ENCODE peak calls at places on chromosomes 13 and 19, in ten cellular contexts. I is breast epithelium, S is sigmoid colon, F is transverse colon, H is HepG2, B is spleen, Z is GM12878, V is upper lobe of left lung, Y is esophagus muscularis mucosa, G is endothelial cell of umbilical vein. D is an unnamed sample.

GRCh38 chr13:48504606-48505369 is 28.1 kb downstream of the RCBTB2 start:
- DNase-seq in S (no peak), F (no peak), Y (no peak), Z (no peak), B (no peak), H (no peak), G (no peak), I (no peak), V (no peak), D (no peak)

GRCh38 chr13:94162289-94162688 is 317.2 kb downstream of the DCT start:
- DNase-seq in Y (no peak), F (no peak), I (no peak), H (no peak), Z (no peak), B (no peak), G (no peak), V (no peak), S (no peak), D (no peak)

GRCh38 chr19:3372413-3372812 is 6.0 kb downstream of the NFIC start:
- DNase-seq in Y (no peak), F (no peak), I (no peak), G (no peak), B (no peak), Z (no peak), V (no peak), S (no peak), H (no peak), D (no peak)

GRCh38 chr19:2251577-2252480 is 2.7 kb downstream of the AMH start:
- DNase-seq in Y (no peak), G (no peak), I (no peak), B (no peak), V (no peak), S (no peak), Z (no peak), F (no peak), H (no peak), D (no peak)

GRCh38 chr13:20192470-20193141 is at the start of gene GJB2:
- DNase-seq in V (no peak), H (no peak), Y (no peak), F (peak; percentile 74), I (no peak), Z (no peak), S (no peak), B (no peak), G (no peak), D (peak; percentile 48)

GRCh38 chr19:19403373-19403901 is 2.0 kb upstream of the GATAD2A start:
- DNase-seq in G (no peak), S (no peak), I (no peak), V (peak; percentile 36), Y (no peak), B (peak; percentile 72), H (no peak), F (no peak), Z (no peak), D (no peak)

GRCh38 chr13:72853000-72853399 is 71.1 kb downstream of the PIBF1 start:
- DNase-seq in V (no peak), Y (no peak), H (no peak), F (no peak), G (no peak), B (no peak), S (no peak), I (no peak), Z (no peak), D (no peak)

GRCh38 chr13:77306458-77306857 is 20.4 kb downstream of the MYCBP2 start:
- DNase-seq in Y (no peak), V (no peak), F (no peak), I (no peak), G (peak; percentile 48), H (no peak), B (no peak), Z (no peak), S (no peak), D (no peak)

GRCh38 chr19:39167461-39168257 is 29.1 kb upstream of the NCCRP1 start:
- DNase-seq in I (peak; percentile 71), Z (no peak), B (no peak), H (no peak), S (no peak), G (no peak), V (peak; percentile 79), Y (no peak), F (peak; percentile 57), D (peak; percentile 87)

GRCh38 chr13:111201304-111201940 is 86.3 kb downstream of the ARHGEF7 start:
- DNase-seq in G (no peak), F (no peak), S (no peak), Y (no peak), I (no peak), B (no peak), Z (no peak), H (no peak), V (no peak), D (no peak)

DNA sequence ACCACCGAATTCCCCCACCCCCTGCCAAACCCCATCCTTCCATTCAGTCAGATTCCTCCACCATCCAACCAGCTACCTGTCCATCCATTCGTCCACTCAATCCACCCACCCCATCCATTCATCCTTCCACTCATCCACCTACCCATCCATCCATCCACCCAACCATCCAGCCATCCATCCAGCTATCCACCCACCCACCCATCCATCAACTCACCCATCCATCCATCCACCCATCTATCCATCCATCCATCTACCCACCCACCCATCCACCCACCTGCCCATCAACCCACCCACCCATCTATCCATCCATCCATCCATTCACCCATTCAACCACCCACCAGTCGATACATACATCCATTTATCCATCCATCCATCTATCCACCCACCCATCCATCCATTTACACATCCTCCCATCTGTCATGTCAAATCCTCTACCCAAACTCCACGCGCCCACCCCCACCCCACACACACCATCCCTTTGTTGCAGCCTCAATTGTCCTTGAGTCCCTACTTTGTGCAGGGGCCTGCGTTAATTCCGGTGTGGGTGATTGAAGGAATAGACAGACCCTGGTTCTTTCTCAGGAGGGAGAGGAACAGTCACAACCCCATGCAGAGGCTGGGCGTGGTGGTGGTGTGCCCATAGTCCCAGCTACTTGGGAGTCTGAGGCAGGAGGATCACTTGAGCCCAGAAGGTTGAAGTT is 5.3 kb upstream of the SLC5A5 start:
- DNase-seq in H (no peak), S (no peak), I (no peak), B (no peak), Y (no peak), G (no peak), Z (no peak), V (no peak), F (no peak), D (no peak)
- TF ChIP-seq POLR2AphosphoS5 in H (no peak), S (no peak), I (no peak), B (no peak), Y (no peak), G (no peak), Z (no peak), V (no peak), F (no peak), D (no peak)

DNA sequence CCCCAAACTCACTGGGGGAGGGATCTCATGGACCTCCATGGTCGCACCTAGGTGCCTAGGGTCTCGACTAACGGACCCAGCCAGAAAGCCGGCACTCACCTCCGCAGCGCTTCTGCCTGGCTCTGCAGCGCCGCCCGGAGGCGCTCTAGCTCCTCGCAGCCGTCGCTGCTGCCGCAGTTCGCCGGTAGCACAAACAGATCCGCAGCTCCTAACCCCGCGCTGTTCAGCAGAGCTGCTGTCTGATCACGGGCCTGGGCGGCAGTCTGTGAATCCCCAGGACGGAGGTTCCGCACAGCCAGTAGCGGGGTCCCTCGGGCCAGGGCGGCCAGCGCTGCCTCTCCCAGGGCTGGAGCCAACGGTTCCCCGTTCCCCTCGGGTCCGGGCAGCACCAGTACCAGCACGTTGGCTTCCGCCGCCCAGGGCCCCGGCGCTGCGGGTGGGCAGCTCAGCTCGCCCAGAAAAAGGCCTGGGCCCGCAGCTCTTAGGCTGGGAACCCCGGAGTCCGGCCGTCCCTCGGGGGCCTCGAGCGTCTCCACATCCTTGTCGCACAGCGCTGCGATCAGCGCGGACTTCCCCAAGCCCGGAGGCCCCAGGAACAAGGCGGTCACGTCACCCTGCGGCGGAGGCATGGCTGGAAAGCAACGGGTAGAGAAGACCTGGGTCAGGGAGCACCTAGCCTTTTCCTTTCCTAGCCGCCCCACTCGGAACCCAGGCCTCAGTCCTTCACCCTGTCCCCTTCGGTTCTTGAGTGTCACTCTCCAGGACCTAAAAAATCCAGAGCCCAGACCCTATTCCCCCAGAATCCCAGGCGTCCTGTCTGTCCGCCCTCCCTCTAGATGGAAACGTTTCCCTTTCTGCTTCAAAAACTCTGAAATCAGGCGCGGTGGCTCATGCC is 977 bp downstream of the IRGQ start:
- DNase-seq in H (peak; percentile 47), S (peak; percentile 81), Y (no peak), G (peak; percentile 72), B (peak; percentile 91), V (peak; percentile 65), I (no peak), Z (no peak), F (peak; percentile 62), D (peak; percentile 56)
- TF ChIP-seq POLR2A in H (peak; percentile 26), S (no peak), Y (no peak), G (no peak), B (no peak), V (no peak), I (no peak), Z (peak; percentile 71), F (peak; percentile 26), D (no peak)

GRCh38 chr19:11821474-11821873 is 7.4 kb downstream of the ZNF440 start:
- DNase-seq in G (no peak), H (no peak), Z (no peak), S (no peak), V (no peak), B (no peak), F (no peak), Y (no peak), I (no peak), D (no peak)
- H3K4me1 ChIP-seq in G (no peaks in the 10 kb centered on the region), H (no peaks in the 10 kb centered on the region), Z (no peaks in the 10 kb centered on the region), S (no peaks in the 10 kb centered on the region), V (no peaks in the 10 kb centered on the region), B (no peaks in the 10 kb centered on the region), F (no peaks in the 10 kb centered on the region), Y (no peaks in the 10 kb centered on the region), I (no peaks in the 10 kb centered on the region), D (no peaks in the 10 kb centered on the region)

GRCh38 chr13:53520132-53520531 is 491.5 kb downstream of the OLFM4 start:
- DNase-seq in H (no peak), Y (no peak), G (no peak), S (no peak), I (no peak), F (no peak), B (no peak), V (no peak), Z (no peak), D (no peak)
- TF ChIP-seq POLR2AphosphoS5 in H (no peak), Y (no peak), G (no peak), S (no peak), I (no peak), F (no peak), B (no peak), V (no peak), Z (no peak), D (no peak)